ENCODE peak calls at places on chromosomes 5 and 9, in eight cellular contexts. F, C, X, D, I, P, O and S are unnamed samples.

GRCh38 chr5:112366987-112367386 is 52.1 kb downstream of the EPB41L4A start:
- DNase-seq in F (no peak), C (peak), X (no peak), D (no peak), I (no peak), P (no peak), O (no peak), S (no peak)

GRCh38 chr5:89338935-89339334 is 456.0 kb upstream of the MEF2C start:
- DNase-seq in F (no peak), C (peak), X (no peak), D (no peak), I (no peak), P (no peak), O (no peak), S (no peak)

GRCh38 chr5:74063346-74063745 is 437.4 kb downstream of the ARHGEF28 start:
- DNase-seq in F (no peak), C (no peak), X (no peak), D (no peak), I (no peak), P (no peak), O (no peak), S (no peak)

GRCh38 chr9:17810728-17811634 is 232.1 kb downstream of the SH3GL2 start:
- DNase-seq in F (no peak), C (peak), X (no peak), D (no peak), I (peak), P (peak), O (peak), S (no peak)

GRCh38 chr9:126514037-126514821 is 99.5 kb upstream of the LMX1B start:
- DNase-seq in F (peak), C (peak), X (peak), D (peak), I (peak), P (peak), O (no peak), S (no peak)

GRCh38 chr9:124684140-124684539 is 87.0 kb downstream of the NR6A1 start:
- DNase-seq in F (no peak), C (no peak), X (no peak), D (no peak), I (no peak), P (peak), O (no peak), S (no peak)

GRCh38 chr9:7185612-7186011 is 427.8 kb downstream of the KDM4C start:
- DNase-seq in F (no peak), C (peak), X (no peak), D (no peak), I (no peak), P (peak), O (no peak), S (peak)

GRCh38 chr9:136643596-136644342 is 18.9 kb upstream of the EGFL7 start:
- DNase-seq in F (no peak), C (no peak), X (no peak), D (no peak), I (no peak), P (no peak), O (no peak), S (no peak)

GRCh38 chr5:114830114-114830513 is 339.6 kb downstream of the TRIM36 start:
- DNase-seq in F (no peak), C (no peak), X (no peak), D (no peak), I (no peak), P (no peak), O (no peak), S (no peak)

GRCh38 chr5:146540421-146540820 is 24.4 kb upstream of the GPR151 start:
- DNase-seq in F (no peak), C (peak), X (no peak), D (no peak), I (no peak), P (no peak), O (no peak), S (no peak)

GRCh38 chr9:99595796-99596195 is 225.9 kb upstream of the NR4A3 start:
- DNase-seq in F (no peak), C (no peak), X (no peak), D (no peak), I (no peak), P (no peak), O (no peak), S (no peak)

GRCh38 chr5:96288166-96288844 is 144.7 kb downstream of the PCSK1 start:
- DNase-seq in F (no peak), C (no peak), X (no peak), D (no peak), I (no peak), P (no peak), O (no peak), S (peak)

GRCh38 chr5:91180506-91180905 is 202.6 kb downstream of the ARRDC3 start:
- DNase-seq in F (no peak), C (no peak), X (no peak), D (no peak), I (no peak), P (no peak), O (no peak), S (no peak)

GRCh38 chr5:139694556-139695182 is 46.5 kb downstream of the CXXC5 start:
- DNase-seq in F (no peak), C (peak), X (no peak), D (no peak), I (no peak), P (no peak), O (no peak), S (no peak)

GRCh38 chr9:94948567-94949235 is 222.2 kb downstream of the AOPEP start:
- DNase-seq in F (no peak), C (no peak), X (no peak), D (no peak), I (peak), P (no peak), O (no peak), S (no peak)

GRCh38 chr9:96486351-96487029 is 36.5 kb downstream of the HABP4 start:
- DNase-seq in F (no peak), C (peak), X (no peak), D (no peak), I (no peak), P (peak), O (no peak), S (peak)

GRCh38 chr5:56029457-56029856 is 34.7 kb upstream of the IL6ST start:
- DNase-seq in F (no peak), C (no peak), X (no peak), D (no peak), I (no peak), P (no peak), O (no peak), S (no peak)

GRCh38 chr5:154165886-154166285 is 24.6 kb upstream of the GALNT10 start:
- DNase-seq in F (no peak), C (no peak), X (no peak), D (no peak), I (no peak), P (no peak), O (no peak), S (no peak)

GRCh38 chr5:1298067-1298551 is 3.2 kb upstream of the TERT start:
- DNase-seq in F (no peak), C (no peak), X (no peak), D (no peak), I (no peak), P (no peak), O (no peak), S (no peak)